ENCODE peak calls at places on chromosomes 13 and 19, in five cellular contexts. K, A, I, H and N are unnamed samples.

GRCh38 chr19:1206733-1207301 is 1.2 kb downstream of the STK11 start:
- DNase-seq in H (no peak), K (no peak), A (no peak), I (no peak), N (no peak)

GRCh38 chr19:46101293-46101692 is 23.2 kb downstream of the IGFL3 start:
- DNase-seq in H (no peak), A (no peak), I (no peak), K (no peak), N (no peak)

GRCh38 chr13:53342623-53343022 is 314.0 kb downstream of the OLFM4 start:
- DNase-seq in A (no peak), K (peak; percentile 46), H (no peak), I (no peak), N (no peak)

GRCh38 chr13:40477623-40478608 is 188.5 kb downstream of the FOXO1 start:
- DNase-seq in H (peak; percentile 75), K (no peak), I (no peak), A (no peak), N (no peak)

GRCh38 chr19:16018801-16019551 is 57.3 kb upstream of the TPM4 start:
- DNase-seq in A (no peak), I (no peak), K (no peak), H (no peak), N (no peak)

GRCh38 chr13:42219051-42219450 is 52.9 kb upstream of the AKAP11 start:
- DNase-seq in A (no peak), K (no peak), H (no peak), I (no peak), N (no peak)

GRCh38 chr13:78022164-78022877 is 103.7 kb upstream of the EDNRB start:
- DNase-seq in K (no peak), A (no peak), H (no peak), I (peak; percentile 90), N (no peak)

GRCh38 chr19:33450689-33451088 is 70.9 kb downstream of the PEPD start:
- DNase-seq in I (no peak), H (no peak), A (no peak), K (no peak), N (no peak)

GRCh38 chr19:13207237-13208130 is 57.3 kb downstream of the IER2 start:
- DNase-seq in I (no peak), H (no peak), A (no peak), K (peak; percentile 66), N (no peak)

GRCh38 chr19:3781603-3782002 is 4.6 kb downstream of the MATK start:
- DNase-seq in K (no peak), I (no peak), A (no peak), H (no peak), N (no peak)

GRCh38 chr13:79141082-79141481 is 265.0 kb downstream of the RBM26 start:
- DNase-seq in I (no peak), K (no peak), H (no peak), A (no peak), N (no peak)

GRCh38 chr19:37466798-37467607 is at the start of gene ZNF569:
- DNase-seq in I (peak; percentile 77), K (peak; percentile 86), A (peak; percentile 70), H (peak; percentile 89), N (no peak)

GRCh38 chr13:22111152-22111783 is 440.4 kb downstream of the FGF9 start:
- DNase-seq in H (no peak), A (no peak), I (no peak), K (no peak), N (no peak)

GRCh38 chr19:8184274-8184673 is 24.9 kb upstream of the CERS4 start:
- DNase-seq in K (no peak), I (no peak), H (no peak), A (no peak), N (no peak)

GRCh38 chr13:113959198-113959597 is 14.7 kb downstream of the C13orf46 start:
- DNase-seq in A (peak; percentile 42), I (no peak), K (no peak), H (no peak), N (no peak)

GRCh38 chr19:51887522-51888498 is at the start of gene ZNF577:
- DNase-seq in H (no peak), A (no peak), I (no peak), K (peak; percentile 82), N (no peak)

GRCh38 chr13:26707122-26708006 is 53.2 kb downstream of the GPR12 start:
- DNase-seq in K (no peak), A (peak; percentile 6), I (no peak), H (peak; percentile 50), N (peak; percentile 27)

GRCh38 chr13:46686171-46686570 is 110.8 kb downstream of the ESD start:
- DNase-seq in K (no peak), I (no peak), A (no peak), H (no peak), N (no peak)

GRCh38 chr13:30382836-30383525 is 39.3 kb upstream of the UBE2L5 start:
- DNase-seq in K (no peak), H (no peak), I (no peak), A (no peak), N (no peak)

GRCh38 chr19:15779756-15780476 is 7.5 kb upstream of the OR10H5 start:
- DNase-seq in I (no peak), H (peak; percentile 45), A (no peak), K (no peak), N (no peak)

GRCh38 chr13:111115841-111116500 is 861 bp downstream of the ARHGEF7 start:
- DNase-seq in H (peak; percentile 12), I (no peak), A (no peak), K (peak; percentile 56), N (no peak)

GRCh38 chr19:47428177-47428894 is 9.0 kb upstream of the MEIS3 start:
- DNase-seq in H (peak; percentile 54), I (peak; percentile 75), K (peak; percentile 96), A (peak; percentile 96), N (peak; percentile 100)

GRCh38 chr19:46265217-46265828 is 31.5 kb upstream of the HIF3A start:
- DNase-seq in A (peak; percentile 71), H (peak; percentile 70), I (peak; percentile 33), K (peak; percentile 82), N (peak; percentile 77)

GRCh38 chr13:75357576-75358295 is 124.2 kb downstream of the TBC1D4 start:
- DNase-seq in H (peak; percentile 69), K (peak; percentile 53), I (no peak), A (peak; percentile 55), N (peak; percentile 72)

GRCh38 chr19:56917998-56918397 is 77.5 kb upstream of the PEG3 start:
- DNase-seq in A (no peak), I (no peak), H (peak; percentile 75), K (no peak), N (no peak)

GRCh38 chr19:43152217-43152616 is 34.1 kb downstream of the PSG5 start:
- DNase-seq in I (no peak), H (no peak), K (no peak), A (no peak), N (no peak)

GRCh38 chr19:43148233-43148632 is 38.1 kb downstream of the PSG5 start:
- DNase-seq in I (no peak), K (no peak), A (no peak), H (no peak), N (no peak)
- TF ChIP-seq ZNF274 in I (no peak), K (no peak), A (no peak), H (no peak), N (no peak)

DNA sequence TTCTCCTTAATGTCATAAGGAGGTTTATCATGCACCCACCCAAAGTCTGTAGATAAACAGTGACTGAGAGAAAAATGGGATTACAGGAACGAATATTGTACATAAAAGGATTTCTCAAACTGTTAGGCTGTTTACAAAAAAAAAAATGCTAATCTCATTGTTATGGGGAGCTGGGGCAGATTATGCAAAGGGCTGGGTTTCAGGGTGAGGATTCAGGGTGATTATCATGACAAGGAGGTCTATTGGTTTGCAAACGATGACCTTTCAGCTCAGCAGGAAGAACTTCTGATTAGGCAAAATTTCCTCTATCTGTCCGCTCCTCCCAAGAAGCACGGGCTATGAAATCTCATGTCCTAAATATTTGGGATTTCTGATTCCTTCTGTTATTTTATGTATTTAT is 41.4 kb downstream of the NLRP12 start:
- DNase-seq in K (no peak), A (no peak), I (no peak), H (no peak), N (no peak)
- TF ChIP-seq RAD21 in K (no peak), A (no peak), I (no peak), H (no peak), N (no peak)

DNA sequence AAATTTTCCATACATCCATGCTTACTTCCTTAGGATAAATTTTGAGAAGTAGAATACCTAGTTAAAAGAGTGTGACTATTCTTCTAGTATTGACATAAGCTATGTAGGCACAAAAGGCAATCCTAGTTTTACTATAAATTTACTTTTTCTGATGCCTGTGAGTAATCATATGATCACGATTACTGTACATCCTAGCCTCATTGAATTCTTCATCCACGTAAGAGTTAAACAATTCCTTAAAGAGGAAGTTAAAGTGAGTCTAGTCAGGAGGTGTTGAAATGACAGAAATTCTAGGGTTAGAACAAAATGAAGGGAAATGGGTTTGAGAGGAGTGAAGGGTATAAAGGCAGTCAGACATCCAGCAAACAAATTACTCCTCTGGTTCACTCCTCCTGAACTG is at the start of gene ACOD1:
- DNase-seq in K (no peak), H (no peak), I (no peak), A (no peak), N (no peak)
- TF ChIP-seq ZNF274 in K (no peak), H (no peak), I (no peak), A (no peak), N (no peak)

DNA sequence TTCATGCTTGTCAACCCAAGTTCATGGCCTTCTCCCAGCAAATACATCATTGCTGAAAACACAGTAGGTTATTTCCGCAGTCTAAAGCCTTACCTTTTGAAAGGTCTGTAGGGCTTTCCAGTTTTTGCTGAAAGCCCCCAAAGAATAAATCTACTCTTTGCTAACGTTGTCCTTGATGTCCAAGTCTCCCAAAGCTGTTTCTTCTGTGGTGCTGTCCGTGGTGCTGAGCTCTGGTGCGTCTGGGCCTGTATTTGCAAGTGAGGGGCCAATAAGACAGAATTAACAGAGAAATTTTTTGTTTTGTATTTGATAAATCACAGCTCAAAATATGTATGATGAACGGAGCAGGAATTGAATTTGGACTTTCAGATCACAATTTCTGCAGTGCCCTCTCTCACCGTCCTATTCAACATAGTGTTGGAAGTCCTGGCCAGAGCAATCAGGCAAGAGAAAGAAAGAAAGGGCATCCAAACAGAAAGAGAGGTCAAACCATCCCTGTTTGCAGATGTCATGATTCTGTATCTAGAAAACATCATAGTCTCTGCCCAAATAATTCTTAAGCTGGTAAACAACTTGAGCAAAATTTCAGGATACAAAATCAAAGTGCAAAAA is 9.8 kb upstream of the LGALS16 start:
- DNase-seq in I (no peak), A (peak; percentile 13), K (peak; percentile 63), H (peak; percentile 17), N (no peak)
- TF ChIP-seq RAD21 in I (no peak), A (no peak), K (no peak), H (no peak), N (no peak)

DNA sequence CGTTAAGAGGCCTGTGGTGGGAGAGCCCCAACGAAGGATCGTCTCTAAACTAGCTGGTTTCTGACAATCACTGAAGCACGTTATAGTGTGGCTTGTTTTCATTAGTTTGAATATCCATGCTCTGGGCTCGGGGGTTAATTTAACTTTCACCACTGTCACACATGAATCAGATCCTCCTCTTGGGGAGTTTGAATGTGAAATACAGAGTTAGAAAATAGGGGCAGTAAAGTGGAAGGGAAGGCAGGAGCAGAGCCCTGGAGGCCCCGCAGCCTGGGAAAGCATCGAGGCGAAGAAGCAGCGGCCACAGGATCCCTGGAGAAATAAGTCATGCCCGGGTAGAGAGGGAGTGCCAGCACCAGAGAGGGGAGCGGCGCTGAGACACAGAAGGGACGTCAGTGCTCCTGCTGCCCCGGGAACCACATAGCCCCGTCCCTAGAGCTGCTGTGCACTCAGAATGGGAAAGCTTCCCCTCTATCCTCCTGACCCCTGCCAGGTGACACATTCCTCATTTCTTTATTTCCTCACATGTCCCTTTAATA is 31.2 kb upstream of the AMER2 start:
- DNase-seq in A (no peak), H (no peak), I (no peak), K (no peak), N (no peak)
- TF ChIP-seq ZNF274 in A (no peak), H (no peak), I (no peak), K (no peak), N (no peak)